ENCODE peak calls at places on chromosomes 2 and 18, in four cellular contexts. V is endothelial cell, R is tibial artery, N is kidney tubule cell. S is an unnamed sample.
A peak's percentile ranks its signal among the peaks of the same experiment; 100 is the strongest.

GRCh38 chr2:170715062-170715931 is at the start of gene SP5:
- DNase-seq in V (peak; percentile 59), R (peak; percentile 78), N (peak; percentile 55), S (peak; percentile 66)

GRCh38 chr2:158668394-158668793 is 126.7 kb upstream of the DAPL1 start:
- DNase-seq in V (no peak), R (no peak), N (no peak), S (no peak)

GRCh38 chr18:43563780-43564179 is 286.5 kb upstream of the SYT4 start:
- DNase-seq in V (peak; percentile 52), R (no peak), N (peak; percentile 56), S (no peak)

GRCh38 chr2:221588306-221588985 is 16.3 kb upstream of the EPHA4 start:
- DNase-seq in V (no peak), N (peak; percentile 92), R (no peak), S (no peak)

GRCh38 chr2:240623531-240624010 is 1.7 kb upstream of the GPR35 start:
- DNase-seq in R (peak; percentile 61), N (no peak), V (no peak), S (no peak)

GRCh38 chr18:73645175-73645715 is 502.4 kb downstream of the FBXO15 start:
- DNase-seq in R (no peak), N (peak; percentile 50), V (no peak), S (no peak)

GRCh38 chr2:223612501-223612900 is 10.3 kb upstream of the SCG2 start:
- DNase-seq in N (no peak), R (no peak), V (no peak), S (no peak)

GRCh38 chr2:200005675-200006074 is 50.3 kb downstream of the MAIP1 start:
- DNase-seq in R (no peak), V (no peak), N (no peak), S (no peak)

GRCh38 chr18:49459404-49460171 is 857 bp downstream of the DYM start:
- DNase-seq in R (no peak), N (peak; percentile 34), V (no peak), S (no peak)

GRCh38 chr2:134985061-134985460 is 62.2 kb downstream of the MAP3K19 start:
- DNase-seq in N (no peak), R (no peak), V (no peak), S (no peak)

GRCh38 chr2:22904126-22904684 is 480.8 kb upstream of the KLHL29 start:
- DNase-seq in R (no peak), V (peak; percentile 59), N (no peak), S (no peak)